ENCODE peak calls at places on chromosomes 4 and X, in eight cellular contexts. P is uterus, Q is mammary epithelial cell, F is sigmoid colon, L is esophagus squamous epithelium, M is SK-N-SH, C is ovary, J is hepatocyte. V is an unnamed sample. For H3K27me3, the result is how much of the 10 kb centered on the place peaks cover.

GRCh38 chrX:15946783-15947550 is 92.4 kb upstream of the AP1S2 start:
- DNase-seq in J (peak), C (no peak), L (no peak), F (no peak), M (no peak), Q (peak), P (no peak), V (no peak)

GRCh38 chr4:7705062-7705461 is 234.6 kb downstream of the AFAP1 start:
- DNase-seq in M (no peak), Q (no peak), F (no peak), L (no peak), P (no peak), C (no peak), J (no peak), V (no peak)

GRCh38 chrX:129530410-129530809 is 7.1 kb upstream of the SMARCA1 start:
- DNase-seq in J (no peak), P (no peak), C (no peak), F (no peak), L (no peak), Q (no peak), M (no peak), V (no peak)

GRCh38 chr4:74874785-74875367 is 58.0 kb upstream of the PARM1 start:
- DNase-seq in J (peak), F (no peak), M (peak), Q (peak), P (peak), L (no peak), C (no peak), V (peak)

GRCh38 chr4:97653701-97654100 is 489.6 kb downstream of the STPG2 start:
- DNase-seq in M (no peak), F (no peak), Q (no peak), L (no peak), P (no peak), C (no peak), J (no peak), V (no peak)

GRCh38 chr4:107153956-107154355 is 117.8 kb upstream of the DKK2 start:
- DNase-seq in C (no peak), M (no peak), P (no peak), F (no peak), J (no peak), L (no peak), Q (no peak), V (no peak)

GRCh38 chrX:24264383-24264782 is 49.5 kb downstream of the SUPT20HL2 start:
- DNase-seq in C (no peak), L (no peak), P (no peak), J (no peak), F (no peak), Q (peak), M (no peak), V (no peak)

GRCh38 chrX:103520391-103520790 is 1.1 kb upstream of the RAB40A start:
- DNase-seq in P (no peak), Q (no peak), F (no peak), J (no peak), C (no peak), L (no peak), M (no peak), V (no peak)

GRCh38 chr4:84497220-84497834 is 1.8 kb downstream of the NKX6-1 start:
- DNase-seq in M (peak), F (no peak), C (no peak), L (no peak), P (peak), J (no peak), Q (no peak), V (no peak)

GRCh38 chr4:105306820-105307219 is 160.1 kb downstream of the TET2 start:
- DNase-seq in C (no peak), Q (no peak), P (no peak), M (no peak), L (no peak), F (no peak), J (no peak), V (no peak)

GRCh38 chr4:112214397-112215264 is 17.0 kb upstream of the AP1AR start:
- DNase-seq in P (no peak), J (peak), L (no peak), Q (peak), M (peak), F (no peak), C (no peak), V (no peak)
- TF ChIP-seq CTCF in P (peak), J (peak), L (peak), Q (peak), M (peak), F (peak), C (peak), V (peak)

GRCh38 chr4:127506283-127506682 is 126.5 kb upstream of the INTU start:
- DNase-seq in M (no peak), C (no peak), L (no peak), P (no peak), F (no peak), Q (no peak), J (no peak), V (no peak)
- H3K27me3 ChIP-seq in M (under half), C (under half), L (under half), P (under half), F (under half), Q (under half), J (under half), V (under half)

GRCh38 chr4:185657191-185657590 is 121.9 kb upstream of the PDLIM3 start:
- DNase-seq in Q (no peak), J (no peak), L (no peak), M (no peak), C (no peak), P (no peak), F (peak), V (no peak)

GRCh38 chr4:185654965-185655554 is 119.8 kb upstream of the PDLIM3 start:
- DNase-seq in M (no peak), P (no peak), Q (no peak), J (no peak), L (no peak), C (no peak), F (no peak), V (no peak)

GRCh38 chr4:185657699-185658098 is 122.4 kb upstream of the PDLIM3 start:
- DNase-seq in F (no peak), L (no peak), J (no peak), C (no peak), P (no peak), Q (no peak), M (peak), V (no peak)

GRCh38 chr4:185654311-185654710 is 119.0 kb upstream of the PDLIM3 start:
- DNase-seq in M (no peak), F (no peak), Q (no peak), C (no peak), J (no peak), L (no peak), P (no peak), V (no peak)

DNA sequence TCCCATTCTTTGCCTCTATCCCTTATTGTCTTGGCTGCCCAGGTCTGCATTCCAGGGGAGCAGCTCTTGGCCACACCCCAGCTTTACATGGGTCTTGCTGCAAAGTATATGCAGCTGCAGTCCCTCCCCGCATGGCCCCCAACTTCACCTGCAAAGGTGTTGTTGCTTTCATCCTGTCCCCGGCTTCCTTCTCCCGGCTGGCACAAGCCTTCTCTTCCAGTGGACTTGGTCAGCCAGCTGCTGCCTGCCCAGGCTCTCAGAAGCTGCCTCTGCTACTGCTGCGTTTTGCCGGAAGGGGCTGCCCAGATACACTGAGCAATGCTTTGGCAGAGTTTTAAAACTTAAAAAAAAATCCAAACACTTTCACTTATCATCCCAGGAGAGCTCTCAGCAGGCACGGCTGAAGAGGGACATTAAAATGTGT is 121.2 kb upstream of the PDLIM3 start:
- DNase-seq in L (no peak), M (no peak), Q (peak), C (peak), J (peak), P (no peak), F (peak), V (no peak)
- TF ChIP-seq CTCF in L (no peak), M (no peak), Q (peak), C (peak), J (peak), P (peak), F (peak), V (no peak)

GRCh38 chr4:80213117-80213815 is 16.0 kb downstream of the PRDM8 start:
- DNase-seq in Q (peak), C (no peak), F (no peak), J (no peak), M (no peak), L (no peak), P (no peak), V (no peak)

GRCh38 chr4:80207664-80208063 is 10.4 kb downstream of the PRDM8 start:
- DNase-seq in Q (no peak), J (no peak), P (no peak), L (no peak), F (no peak), C (no peak), M (no peak), V (no peak)

GRCh38 chr4:80208606-80209005 is 11.3 kb downstream of the PRDM8 start:
- DNase-seq in C (no peak), L (no peak), Q (no peak), J (no peak), F (no peak), M (no peak), P (no peak), V (no peak)

GRCh38 chr4:80209302-80209701 is 12.0 kb downstream of the PRDM8 start:
- DNase-seq in P (no peak), L (no peak), F (no peak), J (no peak), C (no peak), Q (no peak), M (no peak), V (no peak)

GRCh38 chr4:80210549-80210948 is 13.2 kb downstream of the PRDM8 start:
- DNase-seq in F (no peak), J (no peak), C (no peak), Q (no peak), P (no peak), L (no peak), M (no peak), V (no peak)
- H3K27me3 ChIP-seq in F (under half), J (half or more), C (under half), Q (under half), P (under half), L (under half), M (under half), V (under half)

DNA sequence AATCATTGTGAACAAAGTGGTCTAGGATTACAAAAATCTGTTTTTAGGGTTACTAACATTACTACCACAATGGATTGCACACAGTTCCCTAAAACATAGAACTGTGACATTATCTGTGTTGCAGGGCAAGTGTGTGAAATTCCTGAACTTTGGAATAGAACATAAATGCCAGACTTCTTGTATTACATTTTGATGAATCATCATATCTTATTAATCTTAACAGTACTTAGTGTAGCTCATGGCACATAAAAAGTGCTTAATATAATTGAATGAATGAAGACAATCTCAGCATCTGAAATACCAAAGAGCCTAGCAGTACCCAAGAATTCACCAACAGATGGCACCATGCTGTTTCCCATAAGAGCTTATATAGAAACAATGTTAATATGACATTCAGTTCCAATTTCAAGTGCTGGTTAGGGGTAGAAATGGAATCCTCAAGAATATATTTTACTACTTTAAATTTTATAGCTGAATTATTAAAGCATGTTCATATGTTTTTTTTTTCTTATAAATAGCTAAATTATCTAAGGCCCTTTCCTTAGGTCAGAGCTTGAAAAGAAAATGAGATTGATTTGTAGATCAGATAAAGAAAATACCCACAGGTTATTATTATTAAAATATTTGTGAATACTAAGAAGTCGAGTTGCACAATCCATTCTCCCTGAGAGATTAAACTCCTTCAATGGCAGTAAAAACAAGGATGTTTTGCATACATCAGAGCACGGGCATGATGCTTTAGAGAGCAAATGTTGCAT is 25.8 kb upstream of the SHISA3 start:
- DNase-seq in Q (peak), M (peak), P (no peak), J (peak), C (no peak), L (no peak), F (no peak), V (no peak)
- TF ChIP-seq CTCF in Q (peak), M (peak), P (no peak), J (peak), C (no peak), L (peak), F (no peak), V (peak)

DNA sequence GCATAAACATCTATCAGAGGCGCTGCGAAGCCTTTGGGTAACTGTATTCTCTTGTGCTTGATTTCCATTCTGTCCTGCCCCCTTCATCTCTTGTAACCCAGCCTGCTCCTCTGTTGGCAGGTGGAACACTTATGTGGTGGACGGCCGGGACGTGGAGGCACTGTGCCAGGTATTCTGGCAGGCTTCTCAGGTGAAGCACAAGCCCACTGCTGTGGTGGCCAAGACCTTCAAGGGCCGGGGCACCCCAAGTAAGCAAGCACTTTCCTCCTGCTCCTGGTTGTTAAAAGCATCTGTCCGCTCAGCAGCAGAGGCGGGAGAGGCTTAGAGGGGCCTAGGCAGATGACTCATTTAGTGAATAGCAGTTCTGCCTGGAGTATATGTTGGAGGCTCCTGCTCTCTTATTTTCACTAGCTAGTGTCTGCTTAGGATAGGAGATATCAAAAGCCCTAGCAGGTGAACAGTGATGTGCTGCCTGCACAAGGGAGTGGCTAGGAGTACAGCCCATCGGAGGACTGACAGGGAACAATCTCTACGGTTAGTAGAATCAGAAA is 15.5 kb downstream of the TKTL1 start:
- DNase-seq in P (no peak), Q (no peak), M (no peak), L (no peak), F (no peak), C (no peak), J (peak), V (no peak)
- H3K27me3 ChIP-seq in P (under half), Q (under half), M (half or more), L (under half), F (under half), C (under half), J (under half), V (under half)

DNA sequence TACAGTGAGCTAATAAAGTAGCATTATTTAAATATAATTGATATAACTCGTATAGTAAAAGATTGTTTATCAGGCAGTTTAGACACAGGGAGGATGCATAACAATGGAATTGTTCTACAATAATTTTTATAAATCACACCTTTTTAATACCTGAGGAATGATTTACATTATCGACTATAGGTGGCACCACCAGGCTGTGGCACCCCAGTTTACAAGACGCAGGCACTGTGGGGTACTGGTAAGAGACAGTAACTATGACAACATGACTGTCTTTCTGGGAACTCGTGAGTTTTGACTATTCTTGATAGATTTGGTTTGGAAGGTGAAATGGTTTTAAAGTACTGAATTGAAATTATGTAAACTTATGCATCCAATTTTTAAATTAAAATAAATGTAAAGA is 27.1 kb upstream of the STBD1 start:
- DNase-seq in C (no peak), P (no peak), L (no peak), Q (no peak), M (no peak), J (no peak), F (no peak), V (no peak)
- TF ChIP-seq CTCF in C (no peak), P (no peak), L (no peak), Q (no peak), M (no peak), J (no peak), F (no peak), V (no peak)

V was measured in gastrocnemius medialis.